ENCODE peak calls at places on chromosomes 5 and 9, in ten cellular contexts. B, Y, L, D, Z, X, I, O, Q and H are unnamed samples.
A peak's percentile ranks its signal among the peaks of the same experiment; 100 is the strongest.

GRCh38 chr5:78649220-78649700 is 688 bp upstream of the LHFPL2 start:
- DNase-seq in B (no peak), Y (no peak), L (peak; percentile 30), D (no peak), Z (no peak), X (no peak), I (no peak), O (no peak), Q (peak; percentile 37), H (no peak)

GRCh38 chr5:91641730-91642350 is 258.7 kb upstream of the ARRDC3 start:
- DNase-seq in B (no peak), Y (no peak), L (peak; percentile 83), D (peak; percentile 75), Z (peak; percentile 16), X (no peak), I (no peak), O (no peak), Q (peak; percentile 59), H (no peak)

GRCh38 chr5:91584352-91584751 is 201.2 kb upstream of the ARRDC3 start:
- DNase-seq in B (no peak), Y (no peak), L (no peak), D (no peak), Z (no peak), X (no peak), I (no peak), O (no peak), Q (no peak), H (no peak)

GRCh38 chr5:3650315-3650714 is 54.7 kb downstream of the IRX1 start:
- DNase-seq in B (no peak), Y (no peak), L (no peak), D (no peak), Z (no peak), X (no peak), I (no peak), O (no peak), Q (no peak), H (no peak)

GRCh38 chr5:107808671-107809137 is 138.0 kb upstream of the EFNA5 start:
- DNase-seq in B (no peak), Y (peak; percentile 68), L (no peak), D (peak; percentile 19), Z (no peak), X (no peak), I (no peak), O (no peak), Q (peak; percentile 31), H (no peak)

GRCh38 chr5:119355244-119355635 is 579 bp upstream of the TNFAIP8 start:
- DNase-seq in B (no peak), Y (no peak), L (peak; percentile 75), D (no peak), Z (peak; percentile 69), X (no peak), I (no peak), O (no peak), Q (peak; percentile 22), H (no peak)

GRCh38 chr5:72067682-72068470 is 39.4 kb upstream of the MAP1B start:
- DNase-seq in B (no peak), Y (no peak), L (no peak), D (peak; percentile 88), Z (no peak), X (no peak), I (no peak), O (no peak), Q (peak; percentile 91), H (no peak)

GRCh38 chr5:143208781-143209510 is 194.5 kb downstream of the NR3C1 start:
- DNase-seq in B (no peak), Y (no peak), L (no peak), D (no peak), Z (no peak), X (no peak), I (no peak), O (no peak), Q (no peak), H (no peak)

GRCh38 chr5:177071671-177072385 is 14.9 kb upstream of the FGFR4 start:
- DNase-seq in B (no peak), Y (peak; percentile 69), L (peak; percentile 94), D (peak; percentile 87), Z (peak; percentile 65), X (peak; percentile 33), I (peak; percentile 7), O (peak; percentile 62), Q (peak; percentile 81), H (peak; percentile 11)

GRCh38 chr9:79277916-79278447 is 293.8 kb upstream of the TLE4 start:
- DNase-seq in B (no peak), Y (no peak), L (no peak), D (no peak), Z (no peak), X (no peak), I (no peak), O (no peak), Q (no peak), H (no peak)

GRCh38 chr5:96483878-96484277 is 50.8 kb upstream of the PCSK1 start:
- DNase-seq in B (no peak), Y (peak; percentile 14), L (peak; percentile 56), D (peak; percentile 64), Z (peak; percentile 45), X (no peak), I (no peak), O (no peak), Q (peak; percentile 52), H (no peak)

GRCh38 chr9:6805532-6805931 is 47.8 kb downstream of the KDM4C start:
- DNase-seq in B (peak; percentile 29), Y (no peak), L (no peak), D (peak; percentile 53), Z (no peak), X (no peak), I (no peak), O (no peak), Q (peak; percentile 35), H (no peak)

GRCh38 chr5:157306690-157307089 is 40.8 kb downstream of the CYFIP2 start:
- DNase-seq in B (no peak), Y (no peak), L (no peak), D (no peak), Z (peak; percentile 82), X (no peak), I (no peak), O (no peak), Q (no peak), H (peak; percentile 25)

GRCh38 chr9:3756071-3756470 is 230.3 kb upstream of the RFX3 start:
- DNase-seq in B (no peak), Y (no peak), L (no peak), D (no peak), Z (no peak), X (no peak), I (no peak), O (no peak), Q (no peak), H (no peak)

GRCh38 chr5:149387982-149388381 is 8.9 kb upstream of the IL17B start:
- DNase-seq in B (no peak), Y (no peak), L (no peak), D (peak; percentile 60), Z (no peak), X (no peak), I (no peak), O (no peak), Q (peak; percentile 49), H (no peak)

GRCh38 chr5:1217596-1218206 is 7.5 kb upstream of the SLC6A18 start:
- DNase-seq in B (no peak), Y (no peak), L (no peak), D (no peak), Z (no peak), X (no peak), I (no peak), O (no peak), Q (no peak), H (no peak)

GRCh38 chr5:170437621-170438375 is 48.6 kb upstream of the KCNMB1 start:
- DNase-seq in B (no peak), Y (no peak), L (no peak), D (no peak), Z (no peak), X (no peak), I (no peak), O (no peak), Q (no peak), H (no peak)

GRCh38 chr5:66436721-66437120 is 159.5 kb upstream of the MAST4 start:
- DNase-seq in B (no peak), Y (no peak), L (peak; percentile 32), D (no peak), Z (no peak), X (no peak), I (no peak), O (no peak), Q (no peak), H (no peak)

GRCh38 chr5:151298063-151298462 is 5.5 kb downstream of the SLC36A3 start:
- DNase-seq in B (no peak), Y (no peak), L (no peak), D (no peak), Z (peak; percentile 58), X (no peak), I (no peak), O (no peak), Q (no peak), H (no peak)

GRCh38 chr9:87667164-87667738 is 58.7 kb upstream of the CTSL start:
- DNase-seq in B (no peak), Y (no peak), L (peak; percentile 56), D (no peak), Z (peak; percentile 45), X (no peak), I (no peak), O (no peak), Q (peak; percentile 30), H (no peak)

GRCh38 chr9:137241490-137242328 is 622 bp downstream of the TUBB4B start:
- DNase-seq in B (peak; percentile 72), Y (no peak), L (peak; percentile 56), D (peak; percentile 33), Z (peak; percentile 65), X (peak; percentile 56), I (no peak), O (peak; percentile 56), Q (peak; percentile 58), H (peak; percentile 71)

GRCh38 chr9:89701221-89701798 is 96.5 kb downstream of the GADD45G start:
- DNase-seq in B (no peak), Y (no peak), L (no peak), D (no peak), Z (peak; percentile 90), X (peak; percentile 6), I (no peak), O (peak; percentile 72), Q (no peak), H (peak; percentile 9)

GRCh38 chr9:80369641-80370040 is 797.9 kb downstream of the TLE4 start:
- DNase-seq in B (no peak), Y (no peak), L (no peak), D (no peak), Z (no peak), X (no peak), I (no peak), O (no peak), Q (peak; percentile 46), H (no peak)